ENCODE peak calls at places on chromosomes 3 and 15, in six cellular contexts. R, D, T, H, B and F are unnamed samples.

GRCh38 chr15:81955709-81956108 is 90.1 kb downstream of the MEX3B start:
- DNase-seq in R (no peak), D (no peak), T (no peak), H (no peak), B (no peak), F (no peak)

GRCh38 chr3:194487289-194488006 is 646 bp upstream of the ATP13A3 start:
- DNase-seq in R (no peak), D (peak; percentile 49), T (peak; percentile 54), H (no peak), B (no peak), F (peak; percentile 48)

GRCh38 chr3:64863811-64864210 is 176.0 kb upstream of the ADAMTS9 start:
- DNase-seq in R (no peak), D (no peak), T (no peak), H (no peak), B (no peak), F (no peak)

GRCh38 chr3:105944721-105945120 is 75.9 kb upstream of the CBLB start:
- DNase-seq in R (peak; percentile 4), D (no peak), T (no peak), H (no peak), B (no peak), F (no peak)

GRCh38 chr15:95557226-95558046 is 773.1 kb upstream of the NR2F2 start:
- DNase-seq in R (peak; percentile 1), D (no peak), T (peak; percentile 57), H (no peak), B (peak; percentile 12), F (no peak)

GRCh38 chr15:57784081-57784488 is 77.6 kb downstream of the POLR2M start:
- DNase-seq in R (no peak), D (no peak), T (no peak), H (no peak), B (no peak), F (no peak)

GRCh38 chr15:80636675-80637074 is 58.4 kb upstream of the ABHD17C start:
- DNase-seq in R (peak; percentile 12), D (no peak), T (no peak), H (no peak), B (no peak), F (no peak)

GRCh38 chr3:169234595-169234994 is 428.9 kb downstream of the MECOM start:
- DNase-seq in R (no peak), D (no peak), T (no peak), H (no peak), B (no peak), F (no peak)

GRCh38 chr3:67647390-67647878 is 7.0 kb downstream of the SUCLG2 start:
- DNase-seq in R (peak; percentile 98), D (no peak), T (no peak), H (no peak), B (no peak), F (no peak)

GRCh38 chr3:36212291-36212690 is 168.0 kb upstream of the STAC start:
- DNase-seq in R (no peak), D (no peak), T (no peak), H (no peak), B (no peak), F (no peak)

GRCh38 chr3:142098974-142099373 is 50.4 kb downstream of the TFDP2 start:
- DNase-seq in R (no peak), D (no peak), T (peak; percentile 25), H (no peak), B (no peak), F (no peak)

GRCh38 chr3:43729707-43730399 is 39.1 kb downstream of the ABHD5 start:
- DNase-seq in R (no peak), D (no peak), T (no peak), H (no peak), B (no peak), F (no peak)

GRCh38 chr3:107884719-107885460 is 205.9 kb downstream of the CD47 start:
- DNase-seq in R (no peak), D (no peak), T (no peak), H (no peak), B (no peak), F (no peak)

GRCh38 chr15:79045041-79045440 is 45.5 kb downstream of the RASGRF1 start:
- DNase-seq in R (no peak), D (no peak), T (no peak), H (no peak), B (no peak), F (no peak)

GRCh38 chr3:177944228-177944661 is 592.0 kb upstream of the KCNMB2 start:
- DNase-seq in R (no peak), D (no peak), T (no peak), H (no peak), B (no peak), F (no peak)

GRCh38 chr3:56630966-56631365 is 52.1 kb downstream of the TASOR start:
- DNase-seq in R (no peak), D (no peak), T (no peak), H (no peak), B (no peak), F (no peak)

GRCh38 chr3:45366305-45366704 is 22.1 kb upstream of the LARS2 start:
- DNase-seq in R (no peak), D (no peak), T (no peak), H (no peak), B (no peak), F (no peak)

GRCh38 chr3:26460975-26461374 is 161.6 kb upstream of the LRRC3B start:
- DNase-seq in R (no peak), D (no peak), T (no peak), H (no peak), B (no peak), F (no peak)

DNA sequence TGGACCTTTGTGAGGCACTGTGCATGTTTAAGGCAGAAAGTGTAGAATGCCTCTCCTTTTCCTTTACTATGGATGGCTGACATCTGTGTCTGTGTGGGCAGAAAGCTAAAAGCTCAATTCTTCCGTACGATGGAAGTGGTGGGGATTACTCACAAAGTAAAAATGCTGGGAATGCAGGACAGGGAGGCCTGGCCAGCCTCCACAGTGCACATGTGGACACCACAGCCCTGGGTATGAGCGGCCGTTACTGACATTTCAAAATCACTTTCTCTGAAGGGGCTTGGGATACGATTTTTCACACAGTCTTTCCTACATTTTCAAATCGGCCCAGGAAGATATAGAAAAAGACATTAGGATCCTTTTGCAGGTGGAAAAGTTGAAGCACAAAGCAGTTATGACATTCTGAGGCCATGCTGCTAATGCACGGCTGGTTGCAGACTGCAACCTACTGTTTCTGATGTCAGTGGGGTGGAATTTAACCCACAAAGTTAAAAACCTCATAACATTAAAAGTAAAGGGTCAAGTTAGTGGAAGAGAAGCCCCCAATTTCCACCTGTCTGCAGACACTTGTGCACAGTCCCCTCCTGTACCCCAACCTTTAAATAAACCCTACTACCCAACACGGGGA is 27.9 kb downstream of the EHD4 start:
- DNase-seq in R (peak; percentile 70), D (no peak), T (no peak), H (no peak), B (no peak), F (no peak)
- TF ChIP-seq POLR2AphosphoS5 in R (no peak), D (no peak), T (no peak), H (no peak), B (no peak), F (no peak)

GRCh38 chr15:40894689-40895308 is 549 bp downstream of the VPS18 start:
- DNase-seq in R (peak; percentile 86), D (peak; percentile 68), T (peak; percentile 85), H (peak; percentile 77), B (no peak), F (peak; percentile 65)
- TF ChIP-seq POLR2A in R (peak; percentile 55), D (peak; percentile 8), T (no peak), H (peak; percentile 52), B (no peak), F (no peak)

GRCh38 chr3:130969621-130970020 is 57.0 kb downstream of the ASTE1 start:
- DNase-seq in R (no peak), D (no peak), T (no peak), H (no peak), B (no peak), F (no peak)

GRCh38 chr3:130967281-130967680 is 59.3 kb downstream of the ASTE1 start:
- DNase-seq in R (no peak), D (no peak), T (no peak), H (no peak), B (no peak), F (no peak)

GRCh38 chr3:130971208-130971607 is 55.4 kb downstream of the ASTE1 start:
- DNase-seq in R (no peak), D (no peak), T (no peak), H (no peak), B (no peak), F (no peak)

GRCh38 chr3:130963878-130964277 is 62.7 kb downstream of the ASTE1 start:
- DNase-seq in R (peak; percentile 76), D (no peak), T (no peak), H (no peak), B (no peak), F (no peak)

DNA sequence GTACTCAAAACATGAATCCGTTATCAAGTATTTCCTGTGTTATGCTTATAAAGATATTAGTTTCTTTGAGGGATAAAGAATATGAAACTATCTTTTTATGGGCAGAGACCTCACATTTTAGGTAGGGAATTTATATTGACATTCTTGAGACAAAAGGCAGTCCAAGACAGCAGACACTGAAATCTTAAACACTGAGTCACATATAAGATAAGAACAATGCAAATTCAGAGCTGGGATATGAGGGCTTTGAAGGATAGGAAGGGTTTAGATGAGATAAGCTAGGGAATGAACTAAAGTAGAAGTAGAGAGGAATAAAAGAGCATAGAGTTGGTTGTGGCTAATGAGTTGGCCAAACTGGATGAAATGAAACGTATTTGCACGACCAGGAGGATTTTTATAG is 58.4 kb downstream of the ASTE1 start:
- DNase-seq in R (no peak), D (no peak), T (no peak), H (no peak), B (no peak), F (no peak)
- TF ChIP-seq TAF1 in R (no peak), D (no peak), T (no peak), H (no peak), B (no peak), F (no peak)

GRCh38 chr15:63091679-63092078 is 30.0 kb upstream of the LACTB start:
- DNase-seq in R (no peak), D (no peak), T (no peak), H (no peak), B (no peak), F (no peak)

GRCh38 chr15:63088532-63089245 is 33.0 kb upstream of the LACTB start:
- DNase-seq in R (no peak), D (no peak), T (no peak), H (no peak), B (no peak), F (no peak)

GRCh38 chr15:63086967-63087366 is 34.7 kb upstream of the LACTB start:
- DNase-seq in R (no peak), D (no peak), T (no peak), H (no peak), B (no peak), F (no peak)

GRCh38 chr15:63090502-63091286 is 31.0 kb upstream of the LACTB start:
- DNase-seq in R (no peak), D (no peak), T (no peak), H (no peak), B (no peak), F (no peak)

DNA sequence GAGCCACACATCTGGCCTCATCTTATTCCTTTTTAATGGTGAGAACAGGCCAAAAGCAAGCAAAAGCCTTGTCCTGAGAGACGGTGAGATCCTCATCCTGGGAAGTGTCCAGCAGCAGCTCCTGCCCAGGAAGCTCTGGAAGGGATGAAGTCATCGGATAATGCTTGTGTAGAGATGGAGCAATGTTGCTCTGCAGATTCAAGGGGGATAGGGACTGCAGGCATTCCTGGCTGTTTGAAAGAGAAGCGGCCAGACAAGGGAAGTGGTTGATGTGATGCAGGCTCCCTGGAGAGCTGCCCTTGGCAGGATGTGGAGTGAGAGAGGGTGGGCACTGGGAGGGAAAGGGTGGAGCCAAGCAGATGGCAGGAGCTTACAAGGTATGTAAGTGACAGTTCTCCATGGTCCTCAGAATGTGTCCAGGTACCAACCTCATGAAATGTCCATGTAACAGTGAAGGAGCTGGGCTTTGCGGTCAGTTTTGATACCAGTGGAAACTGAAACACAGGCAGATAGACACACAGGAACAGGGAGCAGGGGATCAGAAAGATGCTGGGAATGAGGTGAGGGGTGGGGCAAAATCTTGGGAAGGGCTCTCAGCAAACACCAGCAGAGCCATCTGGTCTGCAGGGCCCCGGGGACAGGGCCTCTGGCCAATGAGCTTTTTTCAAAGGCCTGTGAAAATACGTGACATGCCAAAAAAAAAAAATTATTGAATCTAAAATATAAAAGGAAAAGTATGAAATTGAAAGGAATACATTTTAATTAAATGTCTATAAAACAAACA is 32.2 kb upstream of the LACTB start:
- DNase-seq in R (peak; percentile 82), D (no peak), T (no peak), H (no peak), B (no peak), F (no peak)
- TF ChIP-seq POLR2AphosphoS5 in R (no peak), D (no peak), T (no peak), H (no peak), B (no peak), F (no peak)